ENCODE peak calls at places on chromosomes 5 and 9, in eight cellular contexts. C is retina, I is stomach, E is skeletal muscle cell, J is tibial artery, A is HT1080, F is amygdala, M is HTR-8/SVneo. G is an unnamed sample.

GRCh38 chr5:114657342-114658130 is 295.7 kb downstream of the KCNN2 start:
- DNase-seq in E (no peak), F (no peak), A (no peak), I (no peak), C (no peak), M (no peak), J (no peak), G (no peak)

GRCh38 chr5:27702339-27702820 is 664.0 kb upstream of the CDH9 start:
- DNase-seq in A (peak; percentile 86), M (peak; percentile 47), I (no peak), E (peak; percentile 42), C (peak; percentile 16), F (no peak), J (no peak), G (peak; percentile 52)

GRCh38 chr9:81266674-81267073 is 422.7 kb downstream of the TLE1 start:
- DNase-seq in A (peak; percentile 7), F (no peak), E (peak; percentile 41), C (no peak), M (no peak), J (no peak), I (no peak), G (no peak)

GRCh38 chr5:149282027-149282965 is 10.6 kb downstream of the AFAP1L1 start:
- DNase-seq in E (no peak), C (no peak), I (no peak), A (no peak), M (no peak), F (no peak), J (no peak), G (no peak)

GRCh38 chr9:130498298-130498917 is 53.6 kb downstream of the ASS1 start:
- DNase-seq in A (no peak), F (no peak), M (no peak), J (no peak), C (no peak), I (no peak), E (no peak), G (peak; percentile 63)

GRCh38 chr9:112061152-112061740 is 113.9 kb downstream of the SUSD1 start:
- DNase-seq in J (peak; percentile 78), I (peak; percentile 55), C (no peak), M (peak; percentile 86), E (peak; percentile 94), F (peak; percentile 51), A (peak; percentile 99), G (peak; percentile 92)

GRCh38 chr9:109317311-109317978 is 3.4 kb downstream of the EPB41L4B start:
- DNase-seq in I (no peak), E (no peak), C (no peak), J (no peak), M (no peak), F (no peak), A (no peak), G (no peak)

GRCh38 chr5:108822211-108822947 is 74.7 kb downstream of the FER start:
- DNase-seq in M (no peak), F (no peak), A (no peak), E (no peak), J (no peak), I (no peak), C (no peak), G (no peak)

GRCh38 chr9:16333697-16334096 is 536.8 kb downstream of the BNC2 start:
- DNase-seq in M (no peak), I (no peak), C (no peak), A (no peak), F (no peak), J (no peak), E (no peak), G (no peak)

GRCh38 chr9:110183208-110184145 is 24.5 kb downstream of the C9orf152 start:
- DNase-seq in F (peak; percentile 3), M (peak; percentile 64), A (peak; percentile 50), C (peak; percentile 26), E (peak; percentile 35), J (no peak), I (peak; percentile 79), G (peak; percentile 78)

GRCh38 chr5:126220725-126221124 is 202.5 kb upstream of the GRAMD2B start:
- DNase-seq in J (no peak), I (no peak), M (no peak), C (no peak), F (no peak), E (no peak), A (no peak), G (no peak)

GRCh38 chr9:93072383-93072795 is 13.9 kb downstream of the SUSD3 start:
- DNase-seq in A (no peak), M (no peak), E (no peak), F (no peak), I (no peak), C (no peak), J (no peak), G (peak; percentile 34)

GRCh38 chr5:62578540-62578939 is at the start of gene LRRC70:
- DNase-seq in J (no peak), E (peak; percentile 26), C (no peak), M (no peak), I (no peak), A (peak; percentile 69), F (no peak), G (peak; percentile 94)

GRCh38 chr9:108163321-108164005 is 673.9 kb upstream of the KLF4 start:
- DNase-seq in A (peak; percentile 21), M (no peak), J (no peak), F (no peak), I (no peak), C (no peak), E (no peak), G (no peak)

GRCh38 chr9:135584934-135585333 is 23.4 kb downstream of the PAEP start:
- DNase-seq in F (no peak), I (peak; percentile 20), A (peak; percentile 37), M (no peak), E (no peak), C (no peak), J (no peak), G (no peak)

GRCh38 chr9:89079421-89079820 is 88.2 kb downstream of the S1PR3 start:
- DNase-seq in M (no peak), F (no peak), I (no peak), C (no peak), J (no peak), E (no peak), A (no peak), G (no peak)

GRCh38 chr5:142979636-142980035 is 209.5 kb downstream of the ARHGAP26 start:
- DNase-seq in F (no peak), E (no peak), J (no peak), I (no peak), A (peak; percentile 59), M (peak; percentile 23), C (no peak), G (peak; percentile 73)

GRCh38 chr5:151569132-151570046 is 21.7 kb downstream of the FAT2 start:
- DNase-seq in A (peak; percentile 10), E (no peak), F (no peak), C (no peak), J (no peak), M (no peak), I (no peak), G (no peak)

GRCh38 chr5:169756071-169756765 is 119.1 kb downstream of the DOCK2 start:
- DNase-seq in F (no peak), M (no peak), I (no peak), J (no peak), C (no peak), E (no peak), A (no peak), G (no peak)

GRCh38 chr9:115107701-115108100 is 10.3 kb downstream of the TNC start:
- DNase-seq in A (no peak), I (peak; percentile 48), C (no peak), F (no peak), M (no peak), E (no peak), J (no peak), G (no peak)

GRCh38 chr9:113985968-113986585 is 92.0 kb downstream of the AMBP start:
- DNase-seq in F (no peak), E (no peak), M (no peak), A (peak; percentile 38), J (no peak), C (no peak), I (no peak), G (no peak)

GRCh38 chr5:134132372-134133212 is 18.1 kb downstream of the TCF7 start:
- DNase-seq in C (no peak), E (no peak), A (no peak), I (no peak), F (no peak), M (no peak), J (peak; percentile 56), G (no peak)

GRCh38 chr5:43773032-43773830 is 170.3 kb downstream of the NNT start:
- DNase-seq in J (no peak), C (no peak), M (peak; percentile 49), F (no peak), A (peak; percentile 71), E (peak; percentile 66), I (no peak), G (peak; percentile 87)

GRCh38 chr5:154086123-154086522 is 47.4 kb downstream of the MFAP3 start:
- DNase-seq in I (no peak), C (no peak), A (no peak), F (no peak), E (no peak), J (no peak), M (no peak), G (peak; percentile 64)

GRCh38 chr5:6708814-6709213 is 4.4 kb upstream of the TENT4A start:
- DNase-seq in E (no peak), M (no peak), A (no peak), I (no peak), F (no peak), C (no peak), J (no peak), G (no peak)

GRCh38 chr5:135379052-135379654 is 19.9 kb downstream of the MACROH2A1 start:
- DNase-seq in M (no peak), F (no peak), C (no peak), I (no peak), A (no peak), J (no peak), E (no peak), G (no peak)

GRCh38 chr9:111994831-111995458 is 98.3 kb downstream of the UGCG start:
- DNase-seq in J (no peak), C (no peak), E (no peak), M (no peak), F (no peak), A (no peak), I (no peak), G (no peak)

GRCh38 chr9:28249424-28249823 is 676.1 kb upstream of the C9orf72 start:
- DNase-seq in M (no peak), E (no peak), J (no peak), C (no peak), I (no peak), A (no peak), F (no peak), G (peak; percentile 33)

GRCh38 chr5:17218353-17219005 is 1.0 kb downstream of the BASP1 start:
- DNase-seq in C (peak; percentile 69), I (no peak), M (no peak), E (no peak), F (no peak), J (peak; percentile 71), A (no peak), G (peak; percentile 66)

GRCh38 chr5:98333921-98334320 is 439.5 kb upstream of the RGMB start:
- DNase-seq in A (peak; percentile 30), J (no peak), E (no peak), I (no peak), C (no peak), F (no peak), M (no peak), G (no peak)

G was measured in A673.